ENCODE peak calls at places on chromosome 14, in eight cellular contexts. One of them, this sample, is unnamed. For H3K4me1, the result is how much of the 10 kb centered on the place peaks cover.

GRCh38 chr14:61304678-61305077 is 16.7 kb upstream of the PRKCH start:
- DNase-seq in stomach: no peak
- DNase-seq in PC-3: no peak
- DNase-seq in HCT116: no peak
- DNase-seq in ovary: no peak
- DNase-seq in adrenal gland: no peak
- DNase-seq in psoas muscle: no peak
- DNase-seq in adipocyte: no peak
- DNase-seq in this sample: no peak

GRCh38 chr14:71372411-71372838 is 465.2 kb downstream of the PCNX1 start:
- DNase-seq in stomach: no peak
- DNase-seq in PC-3: peak
- DNase-seq in HCT116: no peak
- DNase-seq in ovary: no peak
- DNase-seq in adrenal gland: no peak
- DNase-seq in psoas muscle: no peak
- DNase-seq in adipocyte: peak
- DNase-seq in this sample: no peak

GRCh38 chr14:52052289-52052943 is 16.4 kb downstream of the NID2 start:
- DNase-seq in stomach: no peak
- DNase-seq in PC-3: no peak
- DNase-seq in HCT116: no peak
- DNase-seq in ovary: peak
- DNase-seq in adrenal gland: no peak
- DNase-seq in psoas muscle: no peak
- DNase-seq in adipocyte: peak
- DNase-seq in this sample: peak

GRCh38 chr14:74867673-74868072 is 8.3 kb downstream of the PROX2 start:
- DNase-seq in stomach: no peak
- DNase-seq in PC-3: no peak
- DNase-seq in HCT116: no peak
- DNase-seq in ovary: no peak
- DNase-seq in adrenal gland: no peak
- DNase-seq in psoas muscle: no peak
- DNase-seq in adipocyte: peak
- DNase-seq in this sample: no peak

GRCh38 chr14:71397371-71397770 is 490.1 kb downstream of the PCNX1 start:
- DNase-seq in stomach: no peak
- DNase-seq in PC-3: no peak
- DNase-seq in HCT116: no peak
- DNase-seq in ovary: no peak
- DNase-seq in adrenal gland: no peak
- DNase-seq in psoas muscle: no peak
- DNase-seq in adipocyte: peak
- DNase-seq in this sample: no peak

GRCh38 chr14:36870776-36871175 is 209.1 kb downstream of the PAX9 start:
- DNase-seq in stomach: no peak
- DNase-seq in PC-3: no peak
- DNase-seq in HCT116: no peak
- DNase-seq in ovary: no peak
- DNase-seq in adrenal gland: no peak
- DNase-seq in psoas muscle: no peak
- DNase-seq in adipocyte: no peak
- DNase-seq in this sample: no peak

GRCh38 chr14:85564841-85565527 is 35.0 kb downstream of the FLRT2 start:
- DNase-seq in stomach: no peak
- DNase-seq in PC-3: no peak
- DNase-seq in HCT116: no peak
- DNase-seq in ovary: no peak
- DNase-seq in adrenal gland: no peak
- DNase-seq in psoas muscle: no peak
- DNase-seq in adipocyte: no peak
- DNase-seq in this sample: no peak

GRCh38 chr14:93347850-93348249 is 868 bp downstream of the COX8C start:
- DNase-seq in stomach: no peak
- DNase-seq in PC-3: no peak
- DNase-seq in HCT116: no peak
- DNase-seq in ovary: no peak
- DNase-seq in adrenal gland: no peak
- DNase-seq in psoas muscle: no peak
- DNase-seq in adipocyte: no peak
- DNase-seq in this sample: no peak

GRCh38 chr14:103319422-103319821 is 14.6 kb upstream of the EIF5 start:
- DNase-seq in stomach: no peak
- DNase-seq in PC-3: no peak
- DNase-seq in HCT116: no peak
- DNase-seq in ovary: no peak
- DNase-seq in adrenal gland: no peak
- DNase-seq in psoas muscle: no peak
- DNase-seq in adipocyte: no peak
- DNase-seq in this sample: no peak

GRCh38 chr14:61145903-61146411 is 135.2 kb downstream of the TMEM30B start:
- DNase-seq in stomach: no peak
- DNase-seq in PC-3: peak
- DNase-seq in HCT116: no peak
- DNase-seq in ovary: no peak
- DNase-seq in adrenal gland: no peak
- DNase-seq in psoas muscle: no peak
- DNase-seq in adipocyte: peak
- DNase-seq in this sample: no peak

GRCh38 chr14:21003788-21004346 is 4.8 kb downstream of the SLC39A2 start:
- DNase-seq in stomach: no peak
- DNase-seq in PC-3: no peak
- DNase-seq in HCT116: no peak
- DNase-seq in ovary: no peak
- DNase-seq in adrenal gland: no peak
- DNase-seq in psoas muscle: peak
- DNase-seq in adipocyte: no peak
- DNase-seq in this sample: no peak

GRCh38 chr14:81211844-81212243 is 8.9 kb downstream of the GTF2A1 start:
- DNase-seq in stomach: no peak
- DNase-seq in PC-3: peak
- DNase-seq in HCT116: no peak
- DNase-seq in ovary: no peak
- DNase-seq in adrenal gland: peak
- DNase-seq in psoas muscle: peak
- DNase-seq in adipocyte: peak
- DNase-seq in this sample: peak

GRCh38 chr14:71358209-71358931 is 451.1 kb downstream of the PCNX1 start:
- DNase-seq in stomach: no peak
- DNase-seq in PC-3: no peak
- DNase-seq in HCT116: no peak
- DNase-seq in ovary: no peak
- DNase-seq in adrenal gland: no peak
- DNase-seq in psoas muscle: no peak
- DNase-seq in adipocyte: no peak
- DNase-seq in this sample: no peak

GRCh38 chr14:21068521-21069387 is 1.4 kb upstream of the ARHGEF40 start:
- DNase-seq in stomach: peak
- DNase-seq in PC-3: peak
- DNase-seq in HCT116: peak
- DNase-seq in ovary: peak
- DNase-seq in adrenal gland: no peak
- DNase-seq in psoas muscle: peak
- DNase-seq in adipocyte: peak
- DNase-seq in this sample: peak

GRCh38 chr14:104805941-104806624 is 5.2 kb downstream of the ZBTB42 start:
- DNase-seq in stomach: no peak
- DNase-seq in PC-3: no peak
- DNase-seq in HCT116: no peak
- DNase-seq in ovary: no peak
- DNase-seq in adrenal gland: no peak
- DNase-seq in psoas muscle: peak
- DNase-seq in adipocyte: no peak
- DNase-seq in this sample: no peak

GRCh38 chr14:50834802-50835276 is 3.9 kb upstream of the NIN start:
- DNase-seq in stomach: no peak
- DNase-seq in PC-3: no peak
- DNase-seq in HCT116: no peak
- DNase-seq in ovary: no peak
- DNase-seq in adrenal gland: no peak
- DNase-seq in psoas muscle: no peak
- DNase-seq in adipocyte: no peak
- DNase-seq in this sample: no peak

GRCh38 chr14:55921516-55921915 is 196.7 kb upstream of the PELI2 start:
- DNase-seq in stomach: no peak
- DNase-seq in PC-3: no peak
- DNase-seq in HCT116: no peak
- DNase-seq in ovary: no peak
- DNase-seq in adrenal gland: no peak
- DNase-seq in psoas muscle: no peak
- DNase-seq in adipocyte: no peak
- DNase-seq in this sample: no peak

GRCh38 chr14:30957813-30958370 is 67.6 kb upstream of the AP4S1 start:
- DNase-seq in stomach: no peak
- DNase-seq in PC-3: no peak
- DNase-seq in HCT116: no peak
- DNase-seq in ovary: no peak
- DNase-seq in adrenal gland: no peak
- DNase-seq in psoas muscle: no peak
- DNase-seq in adipocyte: no peak
- DNase-seq in this sample: peak

GRCh38 chr14:104548802-104549535 is 30.6 kb upstream of the C14orf180 start:
- DNase-seq in stomach: no peak
- DNase-seq in PC-3: no peak
- DNase-seq in HCT116: no peak
- DNase-seq in ovary: no peak
- DNase-seq in adrenal gland: no peak
- DNase-seq in psoas muscle: peak
- DNase-seq in adipocyte: no peak
- DNase-seq in this sample: no peak

GRCh38 chr14:21541413-21542074 is 15.4 kb upstream of the SALL2 start:
- DNase-seq in stomach: no peak
- DNase-seq in PC-3: no peak
- DNase-seq in HCT116: no peak
- DNase-seq in ovary: no peak
- DNase-seq in adrenal gland: no peak
- DNase-seq in psoas muscle: no peak
- DNase-seq in adipocyte: no peak
- DNase-seq in this sample: no peak

DNA sequence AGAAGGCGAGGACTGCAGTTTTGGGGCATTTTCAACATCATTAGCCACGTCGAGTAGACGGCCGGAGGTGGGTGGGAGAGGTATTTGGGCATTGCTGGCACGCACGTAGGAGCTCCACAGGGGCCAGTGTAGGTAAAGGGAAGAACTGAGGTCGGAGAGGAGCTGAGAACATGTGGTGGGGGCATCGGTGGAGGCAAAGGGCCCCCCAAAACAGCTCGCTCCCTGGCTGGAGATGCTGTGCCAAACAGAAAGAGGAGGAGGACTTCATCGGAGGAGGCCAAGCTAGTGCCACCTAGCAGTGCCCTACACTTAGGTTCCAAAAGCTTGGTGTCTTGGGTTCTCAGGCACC is 52.0 kb upstream of the PPP2R5C start:
- DNase-seq in stomach: peak
- DNase-seq in PC-3: no peak
- DNase-seq in HCT116: no peak
- DNase-seq in ovary: no peak
- DNase-seq in adrenal gland: no peak
- DNase-seq in psoas muscle: no peak
- DNase-seq in adipocyte: no peak
- DNase-seq in this sample: no peak
- H3K4me3 ChIP-seq in stomach: no peak
- H3K4me3 ChIP-seq in PC-3: no peak
- H3K4me3 ChIP-seq in HCT116: no peak
- H3K4me3 ChIP-seq in ovary: no peak
- H3K4me3 ChIP-seq in adrenal gland: no peak
- H3K4me3 ChIP-seq in psoas muscle: no peak
- H3K4me3 ChIP-seq in adipocyte: no peak
- H3K4me3 ChIP-seq in this sample: no peak

GRCh38 chr14:90438841-90439240 is 42.0 kb downstream of the CALM1 start:
- DNase-seq in stomach: no peak
- DNase-seq in PC-3: peak
- DNase-seq in HCT116: no peak
- DNase-seq in ovary: no peak
- DNase-seq in adrenal gland: no peak
- DNase-seq in psoas muscle: no peak
- DNase-seq in adipocyte: no peak
- DNase-seq in this sample: no peak
- H3K4me1 ChIP-seq in stomach: under half
- H3K4me1 ChIP-seq in PC-3: under half
- H3K4me1 ChIP-seq in HCT116: under half
- H3K4me1 ChIP-seq in ovary: under half
- H3K4me1 ChIP-seq in adrenal gland: under half
- H3K4me1 ChIP-seq in psoas muscle: under half
- H3K4me1 ChIP-seq in adipocyte: under half
- H3K4me1 ChIP-seq in this sample: under half

DNA sequence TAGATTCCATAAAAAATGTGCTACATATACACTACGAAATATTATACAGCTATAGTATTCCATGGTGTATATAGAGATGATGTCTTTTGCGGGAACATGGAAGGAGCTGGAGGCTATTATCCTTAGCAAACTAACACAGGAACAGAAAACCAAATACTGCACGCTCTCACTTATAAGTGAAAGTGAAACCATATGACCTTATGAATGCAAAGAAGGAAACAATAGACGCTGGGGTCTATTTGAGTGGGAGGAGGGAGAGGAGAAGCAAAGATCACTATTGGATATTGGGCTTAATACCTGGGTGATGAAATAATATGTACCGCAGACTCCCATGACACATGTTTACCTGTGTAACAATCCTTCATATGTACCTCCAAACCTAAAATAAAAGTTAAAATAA is 142.7 kb downstream of the LRFN5 start:
- DNase-seq in stomach: no peak
- DNase-seq in PC-3: peak
- DNase-seq in HCT116: no peak
- DNase-seq in ovary: no peak
- DNase-seq in adrenal gland: no peak
- DNase-seq in psoas muscle: no peak
- DNase-seq in adipocyte: peak
- DNase-seq in this sample: no peak
- H3K4me3 ChIP-seq in stomach: peak
- H3K4me3 ChIP-seq in PC-3: peak
- H3K4me3 ChIP-seq in HCT116: no peak
- H3K4me3 ChIP-seq in ovary: no peak
- H3K4me3 ChIP-seq in adrenal gland: peak
- H3K4me3 ChIP-seq in psoas muscle: peak
- H3K4me3 ChIP-seq in adipocyte: peak
- H3K4me3 ChIP-seq in this sample: no peak

DNA sequence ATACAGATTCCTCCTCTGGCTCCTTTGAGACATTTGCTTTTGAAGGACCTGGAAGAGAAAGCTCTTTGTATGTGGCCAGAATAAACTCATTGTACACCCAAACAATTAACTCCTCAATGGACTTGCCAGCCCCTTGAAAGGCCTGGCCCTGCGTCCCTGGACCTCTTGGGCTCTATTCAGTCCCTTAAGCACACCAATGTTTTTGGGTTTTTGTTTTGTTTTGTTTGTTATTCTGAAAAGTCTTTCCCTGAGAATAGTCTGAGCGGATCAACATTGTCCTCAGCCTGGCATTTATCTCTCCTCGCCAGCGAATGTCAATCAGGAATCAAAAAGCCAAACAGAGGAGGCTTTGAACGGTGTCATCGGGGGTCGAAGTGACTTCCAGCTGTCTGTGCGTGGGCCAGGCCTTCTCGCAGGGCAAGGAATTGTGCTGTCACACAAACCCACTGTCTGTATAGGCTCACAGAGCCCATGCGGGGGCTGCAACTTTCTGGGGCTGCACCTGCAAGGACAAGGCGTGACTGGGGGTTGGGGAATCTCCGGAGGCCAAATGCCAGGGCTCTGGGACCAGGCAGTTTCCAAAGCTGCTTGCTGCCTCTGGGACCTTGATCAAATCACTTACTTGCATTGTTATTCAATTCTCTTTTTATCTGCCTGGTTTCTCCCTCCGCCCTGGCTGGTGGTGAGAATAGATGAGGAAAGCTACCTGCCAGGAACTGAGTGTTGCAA is 108.4 kb downstream of the SMOC1 start:
- DNase-seq in stomach: no peak
- DNase-seq in PC-3: no peak
- DNase-seq in HCT116: no peak
- DNase-seq in ovary: no peak
- DNase-seq in adrenal gland: no peak
- DNase-seq in psoas muscle: no peak
- DNase-seq in adipocyte: no peak
- DNase-seq in this sample: no peak
- H3K4me1 ChIP-seq in stomach: under half
- H3K4me1 ChIP-seq in PC-3: under half
- H3K4me1 ChIP-seq in HCT116: under half
- H3K4me1 ChIP-seq in ovary: under half
- H3K4me1 ChIP-seq in adrenal gland: under half
- H3K4me1 ChIP-seq in psoas muscle: under half
- H3K4me1 ChIP-seq in adipocyte: under half
- H3K4me1 ChIP-seq in this sample: under half

This sample was measured in thyroid gland.